ENCODE peak calls at places on chromosomes 7 and 10, in seven cellular contexts. V is H7, K is brain microvascular endothelial cell, J is naive B cell, T is GM13977, H is endothelial cell of umbilical vein, R is AG08396. C is an unnamed sample.

GRCh38 chr7:75795831-75796285 is 17.7 kb downstream of the CCL24 start:
- DNase-seq in V (no peak), K (no peak), J (no peak), T (no peak), H (no peak), R (no peak), C (no peak)

GRCh38 chr7:137703291-137704010 is 143.3 kb downstream of the DGKI start:
- DNase-seq in V (no peak), K (no peak), J (no peak), T (no peak), H (no peak), R (no peak), C (no peak)

GRCh38 chr10:3173173-3173878 is 744 bp upstream of the PITRM1 start:
- DNase-seq in V (peak; percentile 98), K (no peak), J (peak; percentile 7), T (no peak), H (no peak), R (no peak), C (no peak)

GRCh38 chr7:73844848-73845460 is 2.6 kb upstream of the METTL27 start:
- DNase-seq in V (no peak), K (peak; percentile 7), J (no peak), T (no peak), H (no peak), R (no peak), C (no peak)

GRCh38 chr10:98404571-98405396 is 10.2 kb downstream of the PYROXD2 start:
- DNase-seq in V (no peak), K (no peak), J (no peak), T (peak; percentile 71), H (no peak), R (peak; percentile 41), C (no peak)

GRCh38 chr7:98267305-98267704 is 14.2 kb upstream of the BRI3 start:
- DNase-seq in V (no peak), K (no peak), J (no peak), T (no peak), H (no peak), R (no peak), C (no peak)

GRCh38 chr10:118439824-118440223 is 97.7 kb upstream of the FAM204A start:
- DNase-seq in V (no peak), K (no peak), J (no peak), T (no peak), H (no peak), R (no peak), C (no peak)

GRCh38 chr10:3136763-3137611 is 35.6 kb downstream of the PITRM1 start:
- DNase-seq in V (no peak), K (no peak), J (no peak), T (no peak), H (no peak), R (peak; percentile 81), C (no peak)

GRCh38 chr10:117374506-117375359 is 507 bp downstream of the PDZD8 start:
- DNase-seq in V (no peak), K (no peak), J (no peak), T (peak; percentile 68), H (peak; percentile 46), R (peak; percentile 65), C (peak; percentile 78)

GRCh38 chr7:77980087-77980713 is 181.6 kb downstream of the PHTF2 start:
- DNase-seq in V (no peak), K (no peak), J (no peak), T (no peak), H (no peak), R (no peak), C (no peak)

GRCh38 chr10:48464871-48465736 is 139.8 kb downstream of the ARHGAP22 start:
- DNase-seq in V (peak; percentile 59), K (no peak), J (no peak), T (no peak), H (no peak), R (no peak), C (no peak)

GRCh38 chr7:106377847-106378361 is 93.1 kb upstream of the NAMPT start:
- DNase-seq in V (no peak), K (no peak), J (no peak), T (no peak), H (no peak), R (no peak), C (no peak)

GRCh38 chr10:4333474-4333894 is 492.5 kb upstream of the AKR1E2 start:
- DNase-seq in V (no peak), K (no peak), J (peak; percentile 58), T (no peak), H (no peak), R (no peak), C (no peak)

GRCh38 chr10:132595850-132596249 is 58.3 kb downstream of the INPP5A start:
- DNase-seq in V (peak; percentile 8), K (no peak), J (no peak), T (no peak), H (no peak), R (no peak), C (no peak)